ENCODE peak calls at places on chromosomes 3 and 15, in nine cellular contexts. One of them, this sample, is unnamed.

GRCh38 chr3:36521007-36521379 is 140.7 kb downstream of the STAC start:
- DNase-seq in GM03348: no peak
- DNase-seq in fibroblast of the conjunctiva: no peak
- DNase-seq in GM04503: no peak
- DNase-seq in thoracic aorta: no peak
- DNase-seq in KBM-7: no peak
- DNase-seq in SK-MEL-5: no peak
- DNase-seq in NCI-H748 treated with DMSO at 0.1 percent for 48 hours: no peak
- DNase-seq in cortex of kidney: no peak
- DNase-seq in this sample: no peak

GRCh38 chr3:196207159-196207832 is 3.9 kb downstream of the ZDHHC19 start:
- DNase-seq in GM03348: peak; percentile 83
- DNase-seq in fibroblast of the conjunctiva: no peak
- DNase-seq in GM04503: no peak
- DNase-seq in thoracic aorta: no peak
- DNase-seq in KBM-7: no peak
- DNase-seq in SK-MEL-5: no peak
- DNase-seq in NCI-H748 treated with DMSO at 0.1 percent for 48 hours: no peak
- DNase-seq in cortex of kidney: no peak
- DNase-seq in this sample: no peak

GRCh38 chr3:11820540-11821041 is 26.1 kb downstream of the TAMM41 start:
- DNase-seq in GM03348: peak; percentile 47
- DNase-seq in fibroblast of the conjunctiva: no peak
- DNase-seq in GM04503: no peak
- DNase-seq in thoracic aorta: no peak
- DNase-seq in KBM-7: no peak
- DNase-seq in SK-MEL-5: no peak
- DNase-seq in NCI-H748 treated with DMSO at 0.1 percent for 48 hours: no peak
- DNase-seq in cortex of kidney: no peak
- DNase-seq in this sample: peak; percentile 63

GRCh38 chr3:45110185-45110833 is 35.9 kb downstream of the CDCP1 start:
- DNase-seq in GM03348: no peak
- DNase-seq in fibroblast of the conjunctiva: no peak
- DNase-seq in GM04503: no peak
- DNase-seq in thoracic aorta: no peak
- DNase-seq in KBM-7: peak; percentile 82
- DNase-seq in SK-MEL-5: no peak
- DNase-seq in NCI-H748 treated with DMSO at 0.1 percent for 48 hours: no peak
- DNase-seq in cortex of kidney: no peak
- DNase-seq in this sample: peak; percentile 28

GRCh38 chr15:34436126-34436955 is 1.3 kb downstream of the GOLGA8A start:
- DNase-seq in GM03348: peak; percentile 13
- DNase-seq in fibroblast of the conjunctiva: no peak
- DNase-seq in GM04503: no peak
- DNase-seq in thoracic aorta: no peak
- DNase-seq in KBM-7: peak; percentile 38
- DNase-seq in SK-MEL-5: no peak
- DNase-seq in NCI-H748 treated with DMSO at 0.1 percent for 48 hours: no peak
- DNase-seq in cortex of kidney: no peak
- DNase-seq in this sample: no peak

GRCh38 chr15:101498731-101499480 is 9.4 kb upstream of the PCSK6 start:
- DNase-seq in GM03348: no peak
- DNase-seq in fibroblast of the conjunctiva: no peak
- DNase-seq in GM04503: no peak
- DNase-seq in thoracic aorta: no peak
- DNase-seq in KBM-7: no peak
- DNase-seq in SK-MEL-5: no peak
- DNase-seq in NCI-H748 treated with DMSO at 0.1 percent for 48 hours: no peak
- DNase-seq in cortex of kidney: no peak
- DNase-seq in this sample: no peak

GRCh38 chr15:74315626-74316025 is 51.8 kb downstream of the CYP11A1 start:
- DNase-seq in GM03348: no peak
- DNase-seq in fibroblast of the conjunctiva: no peak
- DNase-seq in GM04503: no peak
- DNase-seq in thoracic aorta: no peak
- DNase-seq in KBM-7: peak; percentile 78
- DNase-seq in SK-MEL-5: no peak
- DNase-seq in NCI-H748 treated with DMSO at 0.1 percent for 48 hours: no peak
- DNase-seq in cortex of kidney: no peak
- DNase-seq in this sample: no peak

GRCh38 chr3:126541628-126542339 is 16.9 kb downstream of the C3orf22 start:
- DNase-seq in GM03348: no peak
- DNase-seq in fibroblast of the conjunctiva: no peak
- DNase-seq in GM04503: no peak
- DNase-seq in thoracic aorta: no peak
- DNase-seq in KBM-7: no peak
- DNase-seq in SK-MEL-5: no peak
- DNase-seq in NCI-H748 treated with DMSO at 0.1 percent for 48 hours: no peak
- DNase-seq in cortex of kidney: no peak
- DNase-seq in this sample: no peak

GRCh38 chr15:89462198-89462912 is 34.0 kb downstream of the RHCG start:
- DNase-seq in GM03348: no peak
- DNase-seq in fibroblast of the conjunctiva: no peak
- DNase-seq in GM04503: no peak
- DNase-seq in thoracic aorta: no peak
- DNase-seq in KBM-7: peak; percentile 13
- DNase-seq in SK-MEL-5: peak; percentile 58
- DNase-seq in NCI-H748 treated with DMSO at 0.1 percent for 48 hours: no peak
- DNase-seq in cortex of kidney: no peak
- DNase-seq in this sample: peak; percentile 29

GRCh38 chr3:150238995-150239612 is 169.0 kb upstream of the TSC22D2 start:
- DNase-seq in GM03348: no peak
- DNase-seq in fibroblast of the conjunctiva: no peak
- DNase-seq in GM04503: no peak
- DNase-seq in thoracic aorta: no peak
- DNase-seq in KBM-7: no peak
- DNase-seq in SK-MEL-5: peak; percentile 70
- DNase-seq in NCI-H748 treated with DMSO at 0.1 percent for 48 hours: peak; percentile 25
- DNase-seq in cortex of kidney: no peak
- DNase-seq in this sample: no peak

GRCh38 chr3:160150525-160150924 is 74.7 kb upstream of the C3orf80 start:
- DNase-seq in GM03348: peak; percentile 73
- DNase-seq in fibroblast of the conjunctiva: no peak
- DNase-seq in GM04503: no peak
- DNase-seq in thoracic aorta: no peak
- DNase-seq in KBM-7: no peak
- DNase-seq in SK-MEL-5: no peak
- DNase-seq in NCI-H748 treated with DMSO at 0.1 percent for 48 hours: no peak
- DNase-seq in cortex of kidney: no peak
- DNase-seq in this sample: peak; percentile 82

GRCh38 chr3:21435871-21436270 is 315.1 kb downstream of the ZNF385D start:
- DNase-seq in GM03348: peak; percentile 73
- DNase-seq in fibroblast of the conjunctiva: peak; percentile 94
- DNase-seq in GM04503: peak; percentile 91
- DNase-seq in thoracic aorta: peak; percentile 19
- DNase-seq in KBM-7: no peak
- DNase-seq in SK-MEL-5: no peak
- DNase-seq in NCI-H748 treated with DMSO at 0.1 percent for 48 hours: no peak
- DNase-seq in cortex of kidney: no peak
- DNase-seq in this sample: peak; percentile 79

GRCh38 chr3:139123377-139124095 is 78.8 kb upstream of the PRR23C start:
- DNase-seq in GM03348: peak; percentile 35
- DNase-seq in fibroblast of the conjunctiva: no peak
- DNase-seq in GM04503: peak; percentile 30
- DNase-seq in thoracic aorta: no peak
- DNase-seq in KBM-7: peak; percentile 14
- DNase-seq in SK-MEL-5: no peak
- DNase-seq in NCI-H748 treated with DMSO at 0.1 percent for 48 hours: no peak
- DNase-seq in cortex of kidney: no peak
- DNase-seq in this sample: peak; percentile 33

GRCh38 chr3:103992469-103992868 is 1374.2 kb upstream of the ALCAM start:
- DNase-seq in GM03348: no peak
- DNase-seq in fibroblast of the conjunctiva: no peak
- DNase-seq in GM04503: no peak
- DNase-seq in thoracic aorta: no peak
- DNase-seq in KBM-7: no peak
- DNase-seq in SK-MEL-5: peak; percentile 17
- DNase-seq in NCI-H748 treated with DMSO at 0.1 percent for 48 hours: no peak
- DNase-seq in cortex of kidney: no peak
- DNase-seq in this sample: no peak

GRCh38 chr3:101720851-101721649 is 3.4 kb upstream of the CEP97 start:
- DNase-seq in GM03348: no peak
- DNase-seq in fibroblast of the conjunctiva: no peak
- DNase-seq in GM04503: no peak
- DNase-seq in thoracic aorta: no peak
- DNase-seq in KBM-7: peak; percentile 40
- DNase-seq in SK-MEL-5: no peak
- DNase-seq in NCI-H748 treated with DMSO at 0.1 percent for 48 hours: no peak
- DNase-seq in cortex of kidney: no peak
- DNase-seq in this sample: peak; percentile 17